ENCODE peak calls at places on chromosomes 12 and 14, in eight cellular contexts. D is left ventricle myocardium inferior; Y is CD8-positive, alpha-beta memory T cell; W is GM20000; M is lower lobe of right lung; C is progenitor cell of endocrine pancreas; A is activated T-helper 1 cell treated with Interleukin-2 at 50 U/mL for 16 hours; J is astrocyte. Z is an unnamed sample.

GRCh38 chr14:101478096-101478495 is 83.2 kb upstream of the DIO3 start:
- DNase-seq in W (no peak), J (no peak), D (no peak), Y (no peak), C (no peak), A (no peak), M (no peak), Z (no peak)

GRCh38 chr12:3770891-3771290 is 18.0 kb upstream of the CRACR2A start:
- DNase-seq in Y (no peak), M (no peak), J (peak), W (no peak), A (no peak), D (no peak), C (no peak), Z (no peak)

GRCh38 chr12:113021500-113021899 is 35.0 kb upstream of the DTX1 start:
- DNase-seq in M (no peak), A (no peak), C (no peak), W (no peak), D (no peak), Y (no peak), J (no peak), Z (no peak)

GRCh38 chr12:59408431-59408830 is 187.4 kb upstream of the SLC16A7 start:
- DNase-seq in A (no peak), C (no peak), J (peak), Y (no peak), D (no peak), W (no peak), M (no peak), Z (no peak)

GRCh38 chr12:57090924-57091632 is 2.2 kb downstream of the NAB2 start:
- DNase-seq in W (peak), D (no peak), Y (no peak), J (no peak), A (no peak), C (no peak), M (no peak), Z (no peak)

GRCh38 chr12:132618683-132619043 is at the start of gene P2RX2:
- DNase-seq in D (no peak), W (no peak), A (no peak), J (no peak), Y (no peak), C (no peak), M (no peak), Z (no peak)

GRCh38 chr12:108129017-108129812 is at the start of gene WSCD2:
- DNase-seq in Y (no peak), C (peak), A (no peak), M (peak), D (peak), W (no peak), J (no peak), Z (no peak)

GRCh38 chr12:112900298-112901145 is 6.2 kb upstream of the OAS1 start:
- DNase-seq in J (peak), A (no peak), Y (peak), D (no peak), M (no peak), W (peak), C (no peak), Z (peak)

GRCh38 chr12:74660442-74660841 is 122.8 kb downstream of the ATXN7L3B start:
- DNase-seq in A (no peak), C (no peak), W (no peak), Y (no peak), J (no peak), D (no peak), M (no peak), Z (no peak)

GRCh38 chr12:48980953-48981756 is 3.0 kb downstream of the WNT1 start:
- DNase-seq in Y (peak), C (no peak), J (no peak), M (peak), A (no peak), W (peak), D (no peak), Z (no peak)

GRCh38 chr12:68800294-68800693 is 7.7 kb upstream of the MDM2 start:
- DNase-seq in Y (no peak), C (no peak), A (no peak), W (no peak), M (no peak), J (no peak), D (no peak), Z (no peak)

GRCh38 chr14:29654910-29655590 is 272.6 kb downstream of the PRKD1 start:
- DNase-seq in A (no peak), Y (no peak), D (no peak), C (no peak), J (peak), W (no peak), M (no peak), Z (no peak)

GRCh38 chr12:93043877-93044209 is 114.7 kb upstream of the EEA1 start:
- DNase-seq in Y (no peak), D (no peak), C (no peak), M (no peak), W (no peak), J (no peak), A (no peak), Z (no peak)

GRCh38 chr12:85996280-85996679 is 122.2 kb downstream of the NTS start:
- DNase-seq in Y (no peak), A (no peak), M (no peak), J (peak), D (no peak), W (no peak), C (no peak), Z (no peak)

GRCh38 chr14:90828642-90829487 is 12.6 kb upstream of the TTC7B start:
- DNase-seq in Y (no peak), D (no peak), J (no peak), M (peak), W (peak), A (no peak), C (no peak), Z (no peak)

GRCh38 chr12:94553130-94553519 is 93.5 kb upstream of the CEP83 start:
- DNase-seq in D (no peak), J (peak), M (no peak), C (no peak), A (no peak), W (no peak), Y (no peak), Z (no peak)

GRCh38 chr14:39469094-39469710 is 37.0 kb upstream of the FBXO33 start:
- DNase-seq in W (peak), M (no peak), A (peak), J (no peak), Y (no peak), D (no peak), C (no peak), Z (no peak)

GRCh38 chr12:70556179-70556869 is 80.9 kb downstream of the PTPRB start:
- DNase-seq in W (no peak), D (no peak), Y (no peak), M (no peak), A (no peak), J (no peak), C (no peak), Z (no peak)

GRCh38 chr12:1540690-1541089 is 53.7 kb downstream of the FBXL14 start:
- DNase-seq in W (no peak), J (peak), M (no peak), D (no peak), A (no peak), Y (no peak), C (no peak), Z (no peak)

GRCh38 chr14:29558516-29558915 is 369.1 kb downstream of the PRKD1 start:
- DNase-seq in Y (no peak), D (no peak), J (peak), A (no peak), C (no peak), W (no peak), M (no peak), Z (no peak)

GRCh38 chr14:72196237-72196636 is 264.0 kb downstream of the RGS6 start:
- DNase-seq in J (no peak), A (no peak), W (no peak), D (no peak), C (no peak), M (no peak), Y (no peak), Z (no peak)

GRCh38 chr14:65258391-65258790 is 154.1 kb upstream of the FUT8 start:
- DNase-seq in W (no peak), J (peak), D (no peak), C (no peak), Y (no peak), M (no peak), A (no peak), Z (no peak)